ENCODE peak calls at places on chromosomes 1 and 21, in seven cellular contexts. P, S, C, D, V, Z and T are unnamed samples.

GRCh38 chr1:18658831-18659230 is 28.2 kb downstream of the PAX7 start:
- DNase-seq in D (no peak), C (no peak), V (no peak), Z (no peak), P (no peak), S (no peak), T (no peak)

GRCh38 chr1:206892351-206892984 is 4.8 kb upstream of the IL24 start:
- DNase-seq in V (no peak), P (no peak), C (no peak), D (no peak), S (no peak), Z (no peak), T (no peak)

GRCh38 chr1:244273845-244274619 is 177.7 kb downstream of the ADSS2 start:
- DNase-seq in P (no peak), C (no peak), S (no peak), D (peak), V (no peak), Z (no peak), T (no peak)

GRCh38 chr1:94727846-94728715 is 92.1 kb upstream of the SLC44A3 start:
- DNase-seq in P (no peak), C (peak), V (no peak), Z (no peak), S (no peak), D (no peak), T (no peak)

GRCh38 chr1:37481289-37482003 is 7.1 kb downstream of the ZC3H12A start:
- DNase-seq in V (no peak), Z (no peak), S (no peak), D (no peak), P (no peak), C (no peak), T (no peak)

GRCh38 chr21:31509108-31510017 is 150.1 kb upstream of the SOD1 start:
- DNase-seq in S (peak), P (no peak), V (peak), C (peak), Z (peak), D (peak), T (peak)

GRCh38 chr1:16617778-16618580 is 4.6 kb upstream of the NBPF1 start:
- DNase-seq in P (peak), S (no peak), C (no peak), Z (peak), V (no peak), D (no peak), T (no peak)

GRCh38 chr1:6358757-6359567 is 34.6 kb downstream of the ACOT7 start:
- DNase-seq in V (no peak), D (no peak), S (no peak), P (peak), C (no peak), Z (no peak), T (no peak)

GRCh38 chr21:18443085-18443484 is 39.5 kb upstream of the TMPRSS15 start:
- DNase-seq in P (no peak), S (no peak), C (no peak), V (no peak), Z (no peak), D (no peak), T (no peak)

GRCh38 chr1:150967936-150968335 is 6.7 kb downstream of the CERS2 start:
- DNase-seq in Z (no peak), P (no peak), C (no peak), S (no peak), V (no peak), D (no peak), T (no peak)

GRCh38 chr1:8408151-8408839 is 90.4 kb downstream of the SLC45A1 start:
- DNase-seq in V (no peak), D (no peak), Z (no peak), S (no peak), P (no peak), C (no peak), T (no peak)

GRCh38 chr1:109272021-109272799 is 10.7 kb downstream of the PSRC1 start:
- DNase-seq in C (no peak), Z (no peak), S (no peak), D (no peak), P (no peak), V (no peak), T (no peak)

GRCh38 chr1:152479792-152480595 is 30.6 kb upstream of the LCE5A start:
- DNase-seq in D (peak), S (no peak), P (peak), V (no peak), C (peak), Z (peak), T (no peak)

GRCh38 chr1:77571642-77572041 is 110.8 kb downstream of the ZZZ3 start:
- DNase-seq in P (no peak), V (no peak), S (no peak), D (no peak), C (no peak), Z (no peak), T (no peak)

GRCh38 chr1:10216148-10216749 is 5.9 kb downstream of the KIF1B start:
- DNase-seq in D (no peak), S (no peak), P (no peak), Z (no peak), C (no peak), V (no peak), T (no peak)
- TF ChIP-seq TAF1 in D (no peak), S (no peak), P (no peak), Z (no peak), C (no peak), V (no peak), T (no peak)

GRCh38 chr1:52367272-52367671 is 1.3 kb upstream of the CC2D1B start:
- DNase-seq in C (no peak), P (no peak), D (no peak), S (no peak), V (no peak), Z (no peak), T (no peak)

GRCh38 chr1:52366517-52366827 is 467 bp upstream of the CC2D1B start:
- DNase-seq in V (no peak), D (no peak), P (no peak), S (no peak), Z (no peak), C (no peak), T (no peak)

GRCh38 chr1:52365091-52365745 is 787 bp downstream of the CC2D1B start:
- DNase-seq in V (no peak), S (no peak), P (peak), Z (peak), C (no peak), D (peak), T (no peak)

GRCh38 chr1:52365746-52366516 is at the start of gene CC2D1B:
- DNase-seq in S (peak), P (peak), Z (peak), D (peak), C (peak), V (peak), T (peak)

GRCh38 chr1:52368383-52369172 is 2.6 kb upstream of the CC2D1B start:
- DNase-seq in P (peak), V (no peak), C (peak), S (peak), D (no peak), Z (peak), T (no peak)
- TF ChIP-seq TAF1 in P (no peak), V (no peak), C (peak), S (no peak), D (no peak), Z (no peak), T (no peak)

GRCh38 chr1:46148318-46148717 is 15.9 kb upstream of the PIK3R3 start:
- DNase-seq in S (no peak), D (peak), P (no peak), Z (no peak), C (no peak), V (no peak), T (no peak)
- TF ChIP-seq TAF1 in S (no peak), D (no peak), P (no peak), Z (no peak), C (no peak), V (no peak), T (no peak)

DNA sequence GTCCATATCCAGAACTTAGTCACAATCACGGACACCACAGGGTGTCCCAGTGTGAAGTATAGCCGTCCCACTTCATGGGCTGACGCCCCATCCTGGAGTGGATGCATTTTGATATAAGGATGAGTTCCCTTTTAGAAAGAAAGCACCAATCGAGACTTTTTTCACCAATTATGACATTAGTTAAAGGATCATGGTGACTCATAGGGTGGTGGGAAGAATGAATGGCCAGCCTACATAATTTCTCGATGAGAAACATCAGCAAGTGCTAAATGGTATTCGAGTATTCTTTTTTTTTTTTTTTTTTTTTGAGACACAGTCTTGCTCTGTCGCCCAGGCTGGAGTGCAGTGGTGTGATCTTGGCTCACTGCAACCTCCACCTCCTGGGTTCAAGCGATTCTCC is 38.5 kb upstream of the USP1 start:
- DNase-seq in D (no peak), C (no peak), P (no peak), V (no peak), S (no peak), Z (no peak), T (no peak)
- TF ChIP-seq TAF1 in D (no peak), C (no peak), P (no peak), V (no peak), S (no peak), Z (no peak), T (no peak)

DNA sequence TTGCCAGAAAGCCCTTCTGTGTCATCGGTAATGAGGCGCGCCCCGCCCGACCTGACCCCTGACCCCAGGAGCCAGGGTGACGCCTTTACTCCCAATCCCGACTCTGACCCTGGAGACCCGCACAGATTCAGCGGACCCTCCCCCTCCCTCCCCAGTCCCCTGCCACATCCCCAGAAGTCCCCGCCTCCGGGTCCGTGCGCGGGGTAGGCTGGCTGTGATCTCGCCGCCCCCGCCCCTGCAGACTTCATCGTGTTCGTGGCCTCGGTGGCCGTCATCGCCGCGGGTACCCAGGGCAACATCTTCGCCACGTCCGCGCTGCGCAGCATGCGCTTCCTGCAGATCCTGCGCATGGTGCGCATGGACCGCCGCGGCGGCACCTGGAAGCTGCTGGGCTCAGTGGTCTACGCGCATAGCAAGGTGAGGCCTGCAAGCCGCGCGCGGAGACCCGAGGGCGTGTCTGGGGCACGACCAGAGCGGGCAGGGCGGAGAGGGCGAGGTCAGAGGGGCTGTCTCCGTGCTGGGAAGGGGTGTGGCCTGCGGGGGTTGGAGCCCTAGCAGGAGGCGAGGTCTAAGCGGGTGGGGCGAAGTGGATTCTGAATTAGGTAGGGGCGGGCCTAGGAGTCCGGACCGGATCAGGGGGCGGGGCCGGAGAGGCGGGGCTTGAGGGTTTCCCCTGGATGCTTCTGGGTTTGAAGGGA is 34.8 kb downstream of the KCNQ4 start:
- DNase-seq in C (no peak), V (no peak), Z (peak), P (no peak), D (peak), S (peak), T (peak)
- TF ChIP-seq TAF1 in C (no peak), V (no peak), Z (no peak), P (no peak), D (no peak), S (no peak), T (no peak)

DNA sequence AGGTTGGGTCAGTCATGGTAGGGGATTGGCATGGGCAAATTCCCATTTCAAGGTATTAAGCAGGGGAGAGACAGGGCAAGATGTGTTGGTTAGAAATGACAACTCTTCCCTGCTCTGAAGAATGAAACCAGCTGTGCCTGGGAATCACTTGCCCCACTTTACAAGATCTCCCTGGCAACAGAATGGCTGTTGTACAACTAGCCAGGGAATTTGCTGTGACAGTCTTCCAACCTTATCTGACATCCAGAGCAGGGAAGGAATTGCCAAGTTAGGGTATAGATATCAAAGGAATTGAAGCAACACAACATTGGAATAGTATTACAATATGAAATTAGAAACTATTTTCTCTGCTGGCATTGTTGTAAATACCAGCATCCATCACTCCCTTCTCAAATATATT is 154.7 kb downstream of the CACNA1E start:
- DNase-seq in D (no peak), C (no peak), Z (no peak), V (no peak), S (no peak), P (no peak), T (no peak)
- TF ChIP-seq TAF1 in D (no peak), C (no peak), Z (no peak), V (no peak), S (no peak), P (no peak), T (no peak)

DNA sequence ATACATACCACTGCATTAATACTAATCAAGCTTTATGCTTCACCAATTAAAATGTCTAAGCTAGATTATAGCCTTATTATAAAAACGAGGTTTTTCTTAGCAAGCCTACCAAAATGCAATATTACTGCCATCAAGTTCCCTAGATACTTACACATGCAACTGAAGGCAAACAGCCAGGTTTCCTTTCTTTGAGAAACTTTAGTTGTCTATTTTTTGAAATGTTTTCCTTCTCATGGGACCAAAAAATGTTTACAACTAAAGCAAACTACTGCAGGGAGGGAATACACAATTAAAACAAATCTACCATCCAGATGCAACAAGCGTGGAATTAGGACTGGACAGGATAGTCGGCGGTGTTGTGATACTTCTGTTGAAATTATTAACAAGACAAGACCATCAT is 1.3 kb downstream of the ZNF644 start:
- DNase-seq in Z (no peak), V (no peak), C (no peak), S (no peak), P (no peak), D (no peak), T (no peak)
- TF ChIP-seq TAF1 in Z (no peak), V (no peak), C (no peak), S (no peak), P (no peak), D (no peak), T (no peak)

DNA sequence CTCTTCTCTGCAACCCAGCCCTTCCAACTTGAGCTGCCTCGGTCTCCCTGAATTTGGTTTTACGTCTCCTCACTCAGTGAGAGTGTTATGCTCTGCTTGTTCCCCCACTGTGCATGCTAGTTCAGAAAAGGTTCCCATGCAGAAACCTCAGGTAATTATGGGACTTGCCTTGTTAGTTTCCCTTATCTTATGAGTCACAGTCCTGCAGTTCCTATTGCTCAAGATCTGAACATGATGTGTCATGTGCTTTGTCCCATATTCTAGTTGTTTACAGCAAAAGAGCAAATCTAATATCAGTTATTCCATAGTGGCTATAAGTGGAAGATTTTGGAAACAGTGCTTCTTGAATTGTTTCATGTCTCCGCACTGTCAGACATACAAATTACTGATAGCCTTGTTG is 74.4 kb downstream of the DUSP10 start:
- DNase-seq in S (no peak), C (no peak), V (peak), Z (no peak), P (no peak), D (peak), T (no peak)
- TF ChIP-seq TAF1 in S (no peak), C (no peak), V (no peak), Z (no peak), P (no peak), D (no peak), T (no peak)